ENCODE peak calls at places on chromosomes 16 and 17, in four cellular contexts. N, R, X and W are unnamed samples.

GRCh38 chr17:34198519-34198918 is 56.6 kb upstream of the CCL2 start:
- DNase-seq in R (no peak), X (no peak), N (no peak), W (no peak)

GRCh38 chr16:9039208-9039607 is 52.2 kb upstream of the HAPSTR1 start:
- DNase-seq in N (no peak), X (no peak), R (peak; percentile 22), W (no peak)

GRCh38 chr16:67773569-67774456 is 32.5 kb downstream of the RANBP10 start:
- DNase-seq in R (peak; percentile 38), N (no peak), X (no peak), W (no peak)

GRCh38 chr16:64172652-64173051 is 949.2 kb downstream of the CDH11 start:
- DNase-seq in X (no peak), N (no peak), R (no peak), W (no peak)

GRCh38 chr17:50665838-50666237 is 31.2 kb downstream of the ABCC3 start:
- DNase-seq in X (no peak), N (no peak), R (no peak), W (no peak)

GRCh38 chr17:76011951-76012350 is 11.3 kb downstream of the CDK3 start:
- DNase-seq in N (no peak), X (no peak), R (no peak), W (no peak)

GRCh38 chr16:88649924-88650748 is 717 bp downstream of the CYBA start:
- DNase-seq in N (peak; percentile 70), X (no peak), R (peak; percentile 65), W (peak; percentile 71)

GRCh38 chr17:31511583-31511982 is 120.1 kb downstream of the RAB11FIP4 start:
- DNase-seq in N (no peak), X (no peak), R (no peak), W (no peak)

GRCh38 chr17:21318439-21318838 is 33.9 kb downstream of the MAP2K3 start:
- DNase-seq in R (no peak), N (peak; percentile 74), X (no peak), W (no peak)

GRCh38 chr16:83847371-83848225 is 39.8 kb downstream of the HSBP1 start:
- DNase-seq in N (no peak), X (no peak), R (no peak), W (peak; percentile 74)
- TF ChIP-seq MAX in N (no peak), X (no peak), R (no peak), W (no peak)

DNA sequence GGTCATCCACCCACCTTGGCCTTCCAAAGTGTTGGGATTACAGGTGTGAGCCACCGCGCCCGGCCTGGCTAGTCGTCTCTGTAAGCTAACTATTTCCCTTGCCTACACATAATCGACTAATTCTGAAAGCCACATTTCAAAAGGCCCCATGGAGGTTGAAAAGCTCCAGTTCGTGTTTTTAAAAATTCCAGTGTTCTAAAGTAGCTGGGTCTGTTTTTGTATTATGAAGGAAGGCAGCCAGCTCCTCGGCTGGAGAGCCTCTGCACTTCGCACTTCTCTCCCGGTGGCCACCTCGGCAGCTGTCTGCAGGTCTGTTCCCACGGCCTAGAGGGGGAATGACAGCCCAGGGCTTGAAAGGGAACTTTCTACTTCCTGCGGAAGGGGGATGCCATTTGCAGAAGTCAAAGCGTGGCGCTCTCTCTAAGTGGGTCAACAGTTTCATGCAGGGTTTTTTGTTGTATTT is 16.9 kb downstream of the HASPIN start:
- DNase-seq in X (no peak), R (no peak), N (no peak), W (no peak)
- TF ChIP-seq NRF1 in X (no peak), R (no peak), N (no peak), W (no peak)

GRCh38 chr16:23174622-23175021 is 7.9 kb upstream of the SCNN1G start:
- DNase-seq in X (no peak), N (no peak), R (no peak), W (no peak)
- TF ChIP-seq MAX in X (no peak), N (no peak), R (no peak), W (no peak)

GRCh38 chr17:62807812-62808575 is at the start of gene MARCHF10:
- DNase-seq in X (no peak), N (peak; percentile 78), R (peak; percentile 65), W (peak; percentile 68)
- TF ChIP-seq NRF1 in X (no peak), N (no peak), R (no peak), W (no peak)

DNA sequence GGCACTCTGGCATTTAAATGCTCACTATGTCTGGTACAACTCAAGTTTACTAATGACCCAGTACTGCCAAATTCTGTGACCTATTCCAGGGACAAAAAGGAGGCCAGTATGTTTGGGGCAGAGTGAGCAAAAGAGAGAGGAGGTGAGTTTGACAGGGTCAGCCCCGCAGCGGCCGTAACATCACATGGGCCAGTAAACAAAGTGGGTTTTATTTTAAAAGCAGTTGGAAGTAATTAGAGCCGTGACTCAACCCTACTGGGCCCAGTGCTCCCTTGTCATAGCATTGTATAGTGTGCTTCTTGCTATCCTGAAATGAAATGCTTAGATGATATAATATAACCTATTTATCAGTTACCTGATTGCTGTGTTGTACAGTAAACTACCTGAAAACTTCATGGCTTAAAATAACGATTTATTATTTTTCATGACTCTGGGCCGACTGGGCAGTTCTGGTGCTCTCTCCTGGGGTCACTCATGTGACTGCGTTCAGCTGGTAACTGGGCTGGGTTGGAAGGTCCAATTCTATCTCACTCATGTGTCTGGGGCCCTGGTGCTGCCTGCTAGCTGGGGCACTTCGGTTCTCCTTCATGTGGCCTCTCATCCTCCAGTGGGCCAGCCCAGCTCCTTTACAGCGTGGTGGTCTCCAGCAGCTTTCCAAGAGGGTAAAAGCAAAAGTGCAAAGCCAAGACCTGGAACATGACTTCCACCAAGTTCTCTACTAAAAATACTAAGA is 27.4 kb downstream of the IQCK start:
- DNase-seq in X (no peak), R (no peak), N (no peak), W (no peak)
- TF ChIP-seq MAX in X (no peak), R (no peak), N (no peak), W (no peak)